ENCODE peak calls at places on chromosomes 2 and 18, in four cellular contexts. J, D, Q and U are unnamed samples.

GRCh38 chr18:14014456-14014855 is 99.1 kb upstream of the MC2R start:
- DNase-seq in J (no peak), D (no peak), Q (no peak), U (no peak)

GRCh38 chr18:78904179-78904531 is 75.5 kb upstream of the SALL3 start:
- DNase-seq in J (no peak), D (no peak), Q (no peak), U (no peak)

GRCh38 chr18:77100751-77101355 is 31.7 kb downstream of the MBP start:
- DNase-seq in J (no peak), D (no peak), Q (no peak), U (no peak)

GRCh38 chr2:224248944-224249371 is 152.9 kb downstream of the FAM124B start:
- DNase-seq in J (no peak), D (no peak), Q (no peak), U (no peak)

GRCh38 chr2:206482633-206483032 is 39.3 kb downstream of the ADAM23 start:
- DNase-seq in J (no peak), D (no peak), Q (no peak), U (no peak)

GRCh38 chr18:42052137-42052708 is 97.2 kb downstream of the PIK3C3 start:
- DNase-seq in J (no peak), D (no peak), Q (no peak), U (no peak)

GRCh38 chr2:8606649-8607550 is 75.0 kb upstream of the ID2 start:
- DNase-seq in J (no peak), D (no peak), Q (no peak), U (no peak)

GRCh38 chr2:219832904-219833303 is 205.5 kb downstream of the SLC4A3 start:
- DNase-seq in J (no peak), D (no peak), Q (no peak), U (no peak)

GRCh38 chr18:50286391-50287027 is 983 bp downstream of the CXXC1 start:
- DNase-seq in J (no peak), D (no peak), Q (no peak), U (no peak)

GRCh38 chr2:81901017-81901416 is 1596.5 kb upstream of the LRRTM1 start:
- DNase-seq in J (no peak), D (no peak), Q (no peak), U (no peak)

GRCh38 chr2:192500550-192501200 is 305.9 kb upstream of the TMEFF2 start:
- DNase-seq in J (no peak), D (no peak), Q (no peak), U (no peak)

GRCh38 chr18:22001912-22002487 is 167.4 kb upstream of the GATA6 start:
- DNase-seq in J (no peak), D (no peak), Q (no peak), U (no peak)

GRCh38 chr2:147829106-147829505 is 15.7 kb upstream of the ACVR2A start:
- DNase-seq in J (no peak), D (no peak), Q (no peak), U (no peak)

GRCh38 chr2:176518823-176519222 is 249.6 kb downstream of the MTX2 start:
- DNase-seq in J (no peak), D (no peak), Q (no peak), U (no peak)

GRCh38 chr2:166449439-166449838 is 44.6 kb downstream of the SCN7A start:
- DNase-seq in J (no peak), D (no peak), Q (no peak), U (no peak)

GRCh38 chr18:32321826-32322225 is 132.0 kb downstream of the MEP1B start:
- DNase-seq in J (no peak), D (no peak), Q (no peak), U (no peak)

GRCh38 chr2:174835797-174836255 is 71.6 kb upstream of the CHRNA1 start:
- DNase-seq in J (no peak), D (no peak), Q (no peak), U (no peak)

GRCh38 chr2:238771193-238771592 is 76.7 kb upstream of the TWIST2 start:
- DNase-seq in J (no peak), D (peak; percentile 11), Q (peak; percentile 39), U (no peak)

GRCh38 chr2:201515573-201516246 is 64.2 kb downstream of the STRADB start:
- DNase-seq in J (no peak), D (no peak), Q (no peak), U (no peak)

GRCh38 chr18:3544537-3544936 is 94.6 kb downstream of the TGIF1 start:
- DNase-seq in J (no peak), D (no peak), Q (no peak), U (no peak)

GRCh38 chr2:206176128-206176527 is 16.4 kb downstream of the EEF1B2 start:
- DNase-seq in J (no peak), D (no peak), Q (no peak), U (no peak)

GRCh38 chr2:185859506-185859905 is 120.9 kb downstream of the FSIP2 start:
- DNase-seq in J (no peak), D (no peak), Q (no peak), U (no peak)

GRCh38 chr18:73985855-73986254 is 161.8 kb downstream of the FBXO15 start:
- DNase-seq in J (no peak), D (no peak), Q (no peak), U (no peak)

GRCh38 chr2:85064927-85065630 is 68.1 kb upstream of the TCF7L1 start:
- DNase-seq in J (no peak), D (no peak), Q (no peak), U (no peak)

GRCh38 chr2:190968522-190968921 is 45.4 kb downstream of the STAT1 start:
- DNase-seq in J (no peak), D (no peak), Q (no peak), U (no peak)

GRCh38 chr2:66665124-66665984 is 230.4 kb downstream of the MEIS1 start:
- DNase-seq in J (no peak), D (no peak), Q (no peak), U (no peak)

GRCh38 chr2:83196225-83196624 is 1262.9 kb downstream of the SUCLG1 start:
- DNase-seq in J (no peak), D (no peak), Q (peak; percentile 7), U (no peak)

GRCh38 chr2:64848363-64848762 is 140.8 kb upstream of the SLC1A4 start:
- DNase-seq in J (no peak), D (no peak), Q (no peak), U (no peak)

GRCh38 chr2:99481941-99482340 is 7.9 kb downstream of the REV1 start:
- DNase-seq in J (no peak), D (no peak), Q (no peak), U (no peak)

GRCh38 chr2:160719116-160719515 is 225.5 kb upstream of the RBMS1 start:
- DNase-seq in J (no peak), D (no peak), Q (no peak), U (no peak)

GRCh38 chr18:23077493-23078256 is 57.6 kb upstream of the CABLES1 start:
- DNase-seq in J (no peak), D (no peak), Q (no peak), U (no peak)

GRCh38 chr2:217286833-217287232 is 427.0 kb upstream of the TNP1 start:
- DNase-seq in J (no peak), D (no peak), Q (no peak), U (no peak)

GRCh38 chr2:100151310-100151709 is 8.9 kb upstream of the AFF3 start:
- DNase-seq in J (no peak), D (no peak), Q (no peak), U (no peak)

GRCh38 chr18:58183226-58183625 is 139.2 kb downstream of the NEDD4L start:
- DNase-seq in J (no peak), D (no peak), Q (no peak), U (no peak)